ENCODE peak calls at places on chromosomes 13 and 19, in ten cellular contexts. One of them, this sample, is unnamed.

GRCh38 chr19:34067861-34068271 is 104.4 kb upstream of the LSM14A start:
- DNase-seq in heart right ventricle: no peak
- DNase-seq in left lung: no peak
- DNase-seq in cardiac muscle cell: no peak
- DNase-seq in BJ: no peak
- DNase-seq in AG10803: peak
- DNase-seq in fibroblast of lung: no peak
- DNase-seq in GM12865: no peak
- DNase-seq in breast epithelium: no peak
- DNase-seq in lower lobe of right lung: no peak
- DNase-seq in this sample: no peak

GRCh38 chr13:43865892-43866291 is 13.6 kb downstream of the CCDC122 start:
- DNase-seq in GM12865: no peak
- DNase-seq in cardiac muscle cell: no peak
- DNase-seq in lower lobe of right lung: no peak
- DNase-seq in BJ: peak
- DNase-seq in left lung: no peak
- DNase-seq in breast epithelium: no peak
- DNase-seq in heart right ventricle: no peak
- DNase-seq in fibroblast of lung: peak
- DNase-seq in AG10803: peak
- DNase-seq in this sample: no peak

GRCh38 chr19:6737873-6738725 is 719 bp upstream of the GPR108 start:
- DNase-seq in GM12865: peak
- DNase-seq in breast epithelium: peak
- DNase-seq in fibroblast of lung: peak
- DNase-seq in BJ: no peak
- DNase-seq in AG10803: peak
- DNase-seq in cardiac muscle cell: peak
- DNase-seq in left lung: peak
- DNase-seq in heart right ventricle: peak
- DNase-seq in lower lobe of right lung: peak
- DNase-seq in this sample: peak

GRCh38 chr13:84641491-84641890 is 759.2 kb upstream of the SLITRK1 start:
- DNase-seq in BJ: no peak
- DNase-seq in left lung: no peak
- DNase-seq in heart right ventricle: no peak
- DNase-seq in lower lobe of right lung: no peak
- DNase-seq in cardiac muscle cell: no peak
- DNase-seq in breast epithelium: no peak
- DNase-seq in GM12865: no peak
- DNase-seq in fibroblast of lung: peak
- DNase-seq in AG10803: peak
- DNase-seq in this sample: no peak

GRCh38 chr13:111139874-111140561 is 24.9 kb downstream of the ARHGEF7 start:
- DNase-seq in breast epithelium: no peak
- DNase-seq in fibroblast of lung: no peak
- DNase-seq in GM12865: no peak
- DNase-seq in cardiac muscle cell: no peak
- DNase-seq in heart right ventricle: no peak
- DNase-seq in left lung: no peak
- DNase-seq in lower lobe of right lung: no peak
- DNase-seq in BJ: no peak
- DNase-seq in AG10803: no peak
- DNase-seq in this sample: no peak

GRCh38 chr19:33438016-33438671 is 64.6 kb downstream of the CEBPG start:
- DNase-seq in fibroblast of lung: no peak
- DNase-seq in GM12865: no peak
- DNase-seq in BJ: no peak
- DNase-seq in lower lobe of right lung: peak
- DNase-seq in left lung: peak
- DNase-seq in cardiac muscle cell: no peak
- DNase-seq in heart right ventricle: peak
- DNase-seq in AG10803: peak
- DNase-seq in breast epithelium: peak
- DNase-seq in this sample: peak

GRCh38 chr19:54201980-54202379 is 1.3 kb downstream of the RPS9 start:
- DNase-seq in fibroblast of lung: no peak
- DNase-seq in cardiac muscle cell: no peak
- DNase-seq in heart right ventricle: no peak
- DNase-seq in GM12865: peak
- DNase-seq in AG10803: no peak
- DNase-seq in BJ: no peak
- DNase-seq in lower lobe of right lung: no peak
- DNase-seq in breast epithelium: no peak
- DNase-seq in left lung: no peak
- DNase-seq in this sample: no peak

GRCh38 chr13:32001392-32001768 is 30.2 kb upstream of the FRY start:
- DNase-seq in fibroblast of lung: peak
- DNase-seq in heart right ventricle: peak
- DNase-seq in BJ: no peak
- DNase-seq in GM12865: peak
- DNase-seq in cardiac muscle cell: peak
- DNase-seq in lower lobe of right lung: no peak
- DNase-seq in left lung: no peak
- DNase-seq in AG10803: peak
- DNase-seq in breast epithelium: no peak
- DNase-seq in this sample: no peak

GRCh38 chr19:46147791-46148288 is at the start of gene IGFL2:
- DNase-seq in GM12865: no peak
- DNase-seq in heart right ventricle: no peak
- DNase-seq in breast epithelium: no peak
- DNase-seq in BJ: no peak
- DNase-seq in cardiac muscle cell: no peak
- DNase-seq in AG10803: no peak
- DNase-seq in lower lobe of right lung: no peak
- DNase-seq in left lung: no peak
- DNase-seq in fibroblast of lung: no peak
- DNase-seq in this sample: no peak

GRCh38 chr13:51823861-51824260 is 19.9 kb upstream of the DHRS12 start:
- DNase-seq in GM12865: no peak
- DNase-seq in BJ: no peak
- DNase-seq in cardiac muscle cell: no peak
- DNase-seq in lower lobe of right lung: no peak
- DNase-seq in AG10803: no peak
- DNase-seq in left lung: no peak
- DNase-seq in fibroblast of lung: no peak
- DNase-seq in breast epithelium: no peak
- DNase-seq in heart right ventricle: no peak
- DNase-seq in this sample: no peak

GRCh38 chr13:85501616-85502015 is 297.6 kb downstream of the SLITRK6 start:
- DNase-seq in left lung: no peak
- DNase-seq in BJ: no peak
- DNase-seq in GM12865: no peak
- DNase-seq in heart right ventricle: no peak
- DNase-seq in cardiac muscle cell: no peak
- DNase-seq in lower lobe of right lung: no peak
- DNase-seq in breast epithelium: no peak
- DNase-seq in fibroblast of lung: no peak
- DNase-seq in AG10803: no peak
- DNase-seq in this sample: no peak

GRCh38 chr19:18202759-18203407 is 959 bp downstream of the RAB3A start:
- DNase-seq in heart right ventricle: peak
- DNase-seq in left lung: peak
- DNase-seq in fibroblast of lung: no peak
- DNase-seq in GM12865: peak
- DNase-seq in AG10803: no peak
- DNase-seq in breast epithelium: no peak
- DNase-seq in lower lobe of right lung: no peak
- DNase-seq in cardiac muscle cell: peak
- DNase-seq in BJ: no peak
- DNase-seq in this sample: no peak

GRCh38 chr13:67107973-67108372 is 122.2 kb downstream of the PCDH9 start:
- DNase-seq in AG10803: no peak
- DNase-seq in cardiac muscle cell: no peak
- DNase-seq in GM12865: no peak
- DNase-seq in left lung: peak
- DNase-seq in lower lobe of right lung: no peak
- DNase-seq in breast epithelium: no peak
- DNase-seq in heart right ventricle: no peak
- DNase-seq in fibroblast of lung: no peak
- DNase-seq in BJ: no peak
- DNase-seq in this sample: no peak

DNA sequence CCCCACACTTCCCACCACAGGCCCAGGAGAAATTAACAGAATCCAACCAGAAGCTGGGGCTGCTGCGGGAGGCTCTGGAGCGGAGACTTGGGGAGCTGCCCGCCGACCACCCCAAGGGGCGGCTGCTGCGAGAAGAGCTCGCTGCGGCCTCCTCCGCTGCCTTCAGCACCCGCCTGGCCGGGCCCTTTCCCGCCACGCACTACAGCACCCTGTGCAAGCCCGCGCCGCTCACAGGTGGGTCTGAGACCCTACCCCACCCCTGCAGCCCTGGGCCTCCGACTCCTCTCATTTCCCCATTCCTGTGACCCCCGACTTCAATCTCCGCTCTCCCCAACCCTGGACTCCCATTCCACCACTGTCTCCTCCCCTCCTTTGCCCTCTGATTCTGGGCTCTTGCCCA is 17.8 kb downstream of the PKN1 start:
- DNase-seq in BJ: no peak
- DNase-seq in breast epithelium: no peak
- DNase-seq in lower lobe of right lung: no peak
- DNase-seq in heart right ventricle: no peak
- DNase-seq in left lung: no peak
- DNase-seq in GM12865: no peak
- DNase-seq in cardiac muscle cell: no peak
- DNase-seq in fibroblast of lung: no peak
- DNase-seq in AG10803: no peak
- DNase-seq in this sample: no peak
- H3K4me3 ChIP-seq in BJ: no peak
- H3K4me3 ChIP-seq in breast epithelium: no peak
- H3K4me3 ChIP-seq in lower lobe of right lung: no peak
- H3K4me3 ChIP-seq in heart right ventricle: no peak
- H3K4me3 ChIP-seq in left lung: no peak
- H3K4me3 ChIP-seq in GM12865: no peak
- H3K4me3 ChIP-seq in cardiac muscle cell: no peak
- H3K4me3 ChIP-seq in fibroblast of lung: no peak
- H3K4me3 ChIP-seq in AG10803: no peak
- H3K4me3 ChIP-seq in this sample: no peak

GRCh38 chr19:49132974-49133609 is 13.7 kb downstream of the PPFIA3 start:
- DNase-seq in breast epithelium: no peak
- DNase-seq in heart right ventricle: peak
- DNase-seq in BJ: no peak
- DNase-seq in cardiac muscle cell: peak
- DNase-seq in lower lobe of right lung: peak
- DNase-seq in left lung: no peak
- DNase-seq in AG10803: no peak
- DNase-seq in fibroblast of lung: no peak
- DNase-seq in GM12865: no peak
- DNase-seq in this sample: no peak
- H3K4me3 ChIP-seq in breast epithelium: peak
- H3K4me3 ChIP-seq in heart right ventricle: peak
- H3K4me3 ChIP-seq in BJ: peak
- H3K4me3 ChIP-seq in cardiac muscle cell: no peak
- H3K4me3 ChIP-seq in lower lobe of right lung: peak
- H3K4me3 ChIP-seq in left lung: peak
- H3K4me3 ChIP-seq in AG10803: no peak
- H3K4me3 ChIP-seq in fibroblast of lung: no peak
- H3K4me3 ChIP-seq in GM12865: no peak
- H3K4me3 ChIP-seq in this sample: peak

GRCh38 chr13:33179463-33179862 is 106.1 kb downstream of the STARD13 start:
- DNase-seq in fibroblast of lung: no peak
- DNase-seq in AG10803: no peak
- DNase-seq in left lung: no peak
- DNase-seq in lower lobe of right lung: no peak
- DNase-seq in cardiac muscle cell: no peak
- DNase-seq in BJ: no peak
- DNase-seq in breast epithelium: no peak
- DNase-seq in GM12865: no peak
- DNase-seq in heart right ventricle: no peak
- DNase-seq in this sample: no peak

GRCh38 chr13:33178197-33178699 is 107.3 kb downstream of the STARD13 start:
- DNase-seq in heart right ventricle: no peak
- DNase-seq in left lung: no peak
- DNase-seq in AG10803: peak
- DNase-seq in lower lobe of right lung: no peak
- DNase-seq in fibroblast of lung: no peak
- DNase-seq in breast epithelium: no peak
- DNase-seq in cardiac muscle cell: no peak
- DNase-seq in GM12865: no peak
- DNase-seq in BJ: no peak
- DNase-seq in this sample: no peak

GRCh38 chr13:33181264-33181663 is 104.3 kb downstream of the STARD13 start:
- DNase-seq in left lung: no peak
- DNase-seq in lower lobe of right lung: no peak
- DNase-seq in GM12865: no peak
- DNase-seq in heart right ventricle: no peak
- DNase-seq in cardiac muscle cell: no peak
- DNase-seq in breast epithelium: no peak
- DNase-seq in BJ: no peak
- DNase-seq in AG10803: no peak
- DNase-seq in fibroblast of lung: no peak
- DNase-seq in this sample: no peak

GRCh38 chr13:33182729-33183128 is 102.8 kb downstream of the STARD13 start:
- DNase-seq in cardiac muscle cell: no peak
- DNase-seq in AG10803: no peak
- DNase-seq in GM12865: peak
- DNase-seq in lower lobe of right lung: no peak
- DNase-seq in BJ: no peak
- DNase-seq in breast epithelium: no peak
- DNase-seq in heart right ventricle: no peak
- DNase-seq in left lung: peak
- DNase-seq in fibroblast of lung: no peak
- DNase-seq in this sample: no peak

GRCh38 chr13:33180009-33180804 is 105.3 kb downstream of the STARD13 start:
- DNase-seq in heart right ventricle: no peak
- DNase-seq in left lung: no peak
- DNase-seq in breast epithelium: no peak
- DNase-seq in AG10803: peak
- DNase-seq in cardiac muscle cell: no peak
- DNase-seq in GM12865: no peak
- DNase-seq in lower lobe of right lung: no peak
- DNase-seq in fibroblast of lung: no peak
- DNase-seq in BJ: no peak
- DNase-seq in this sample: no peak
- H3K4me3 ChIP-seq in heart right ventricle: no peak
- H3K4me3 ChIP-seq in left lung: no peak
- H3K4me3 ChIP-seq in breast epithelium: no peak
- H3K4me3 ChIP-seq in AG10803: no peak
- H3K4me3 ChIP-seq in cardiac muscle cell: no peak
- H3K4me3 ChIP-seq in GM12865: no peak
- H3K4me3 ChIP-seq in lower lobe of right lung: no peak
- H3K4me3 ChIP-seq in fibroblast of lung: no peak
- H3K4me3 ChIP-seq in BJ: no peak
- H3K4me3 ChIP-seq in this sample: no peak

DNA sequence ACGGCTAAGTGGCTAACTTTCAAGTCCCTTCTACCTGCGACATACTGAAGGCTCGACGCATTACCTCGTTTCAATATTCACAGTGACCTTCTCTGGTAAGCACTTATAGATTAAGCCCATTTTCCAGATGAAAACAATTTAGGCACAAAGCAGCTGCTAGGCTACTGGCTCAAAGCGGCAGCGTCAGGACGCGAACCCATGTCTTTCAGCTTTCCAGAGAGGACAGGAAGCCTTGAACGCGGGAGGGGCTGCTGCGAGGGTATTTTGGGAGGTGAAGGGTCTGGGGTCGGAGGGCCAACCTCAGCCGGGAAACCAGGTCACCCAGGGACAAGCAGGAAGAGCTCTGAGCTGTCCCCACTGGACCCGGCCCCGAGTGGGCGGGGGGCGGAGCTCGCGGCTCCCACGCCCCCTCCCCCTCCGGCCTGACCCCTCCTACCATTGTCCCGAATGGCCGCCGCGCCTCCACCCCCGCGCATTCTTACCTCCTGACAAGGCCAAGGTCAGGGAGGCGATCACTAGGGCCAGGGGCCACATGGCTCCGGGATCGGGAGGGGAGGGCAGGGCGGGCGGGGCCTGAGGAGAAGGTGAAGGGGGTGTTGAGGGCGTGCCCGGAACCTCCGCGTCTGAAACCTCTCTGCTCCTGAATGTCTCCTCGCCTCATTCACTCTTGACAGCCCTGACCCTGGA is at the start of gene KLK13:
- DNase-seq in heart right ventricle: peak
- DNase-seq in breast epithelium: no peak
- DNase-seq in cardiac muscle cell: peak
- DNase-seq in left lung: no peak
- DNase-seq in fibroblast of lung: no peak
- DNase-seq in BJ: no peak
- DNase-seq in lower lobe of right lung: peak
- DNase-seq in GM12865: no peak
- DNase-seq in AG10803: no peak
- DNase-seq in this sample: no peak
- H3K4me3 ChIP-seq in heart right ventricle: peak
- H3K4me3 ChIP-seq in breast epithelium: peak
- H3K4me3 ChIP-seq in cardiac muscle cell: peak
- H3K4me3 ChIP-seq in left lung: peak
- H3K4me3 ChIP-seq in fibroblast of lung: no peak
- H3K4me3 ChIP-seq in BJ: no peak
- H3K4me3 ChIP-seq in lower lobe of right lung: peak
- H3K4me3 ChIP-seq in GM12865: no peak
- H3K4me3 ChIP-seq in AG10803: no peak
- H3K4me3 ChIP-seq in this sample: no peak

This sample was measured in gastrocnemius medialis.